ENCODE peak calls at places on chromosomes 2 and 18, in five cellular contexts. One of them, this sample, is unnamed.

GRCh38 chr2:138421971-138422335 is 79.6 kb upstream of the SPOPL start:
- DNase-seq in activated naive CD8-positive, alpha-beta T cell treated with anti-CD3 and anti-CD28 coated beads, Interleukin-2, amount 50 U/mL, for 24 hours: no peak
- DNase-seq in PC-3: peak
- DNase-seq in NCI-H345: no peak
- DNase-seq in GM10248: no peak
- DNase-seq in this sample: no peak

GRCh38 chr18:53457068-53457467 is 767.4 kb downstream of the MBD2 start:
- DNase-seq in activated naive CD8-positive, alpha-beta T cell treated with anti-CD3 and anti-CD28 coated beads, Interleukin-2, amount 50 U/mL, for 24 hours: no peak
- DNase-seq in PC-3: no peak
- DNase-seq in NCI-H345: no peak
- DNase-seq in GM10248: no peak
- DNase-seq in this sample: no peak

GRCh38 chr2:218000137-218000536 is 2.7 kb downstream of the TNS1 start:
- DNase-seq in activated naive CD8-positive, alpha-beta T cell treated with anti-CD3 and anti-CD28 coated beads, Interleukin-2, amount 50 U/mL, for 24 hours: no peak
- DNase-seq in PC-3: no peak
- DNase-seq in NCI-H345: no peak
- DNase-seq in GM10248: no peak
- DNase-seq in this sample: no peak

GRCh38 chr2:3488768-3489448 is 30.4 kb downstream of the ADI1 start:
- DNase-seq in activated naive CD8-positive, alpha-beta T cell treated with anti-CD3 and anti-CD28 coated beads, Interleukin-2, amount 50 U/mL, for 24 hours: no peak
- DNase-seq in PC-3: no peak
- DNase-seq in NCI-H345: no peak
- DNase-seq in GM10248: no peak
- DNase-seq in this sample: no peak

GRCh38 chr18:55838841-55839240 is 250.8 kb upstream of the TCF4 start:
- DNase-seq in activated naive CD8-positive, alpha-beta T cell treated with anti-CD3 and anti-CD28 coated beads, Interleukin-2, amount 50 U/mL, for 24 hours: no peak
- DNase-seq in PC-3: peak
- DNase-seq in NCI-H345: no peak
- DNase-seq in GM10248: no peak
- DNase-seq in this sample: no peak

GRCh38 chr2:48589170-48589767 is 28.4 kb upstream of the GTF2A1L start:
- DNase-seq in activated naive CD8-positive, alpha-beta T cell treated with anti-CD3 and anti-CD28 coated beads, Interleukin-2, amount 50 U/mL, for 24 hours: peak
- DNase-seq in PC-3: peak
- DNase-seq in NCI-H345: peak
- DNase-seq in GM10248: peak
- DNase-seq in this sample: peak

GRCh38 chr2:8543412-8544167 is 138.3 kb upstream of the ID2 start:
- DNase-seq in activated naive CD8-positive, alpha-beta T cell treated with anti-CD3 and anti-CD28 coated beads, Interleukin-2, amount 50 U/mL, for 24 hours: peak
- DNase-seq in PC-3: peak
- DNase-seq in NCI-H345: no peak
- DNase-seq in GM10248: peak
- DNase-seq in this sample: no peak

GRCh38 chr2:236997086-236997485 is 88.6 kb upstream of the COPS8 start:
- DNase-seq in activated naive CD8-positive, alpha-beta T cell treated with anti-CD3 and anti-CD28 coated beads, Interleukin-2, amount 50 U/mL, for 24 hours: no peak
- DNase-seq in PC-3: no peak
- DNase-seq in NCI-H345: peak
- DNase-seq in GM10248: no peak
- DNase-seq in this sample: no peak

GRCh38 chr2:58906151-58906645 is 665.1 kb upstream of the FANCL start:
- DNase-seq in activated naive CD8-positive, alpha-beta T cell treated with anti-CD3 and anti-CD28 coated beads, Interleukin-2, amount 50 U/mL, for 24 hours: no peak
- DNase-seq in PC-3: peak
- DNase-seq in NCI-H345: no peak
- DNase-seq in GM10248: no peak
- DNase-seq in this sample: no peak

GRCh38 chr2:215621389-215621788 is 185.5 kb upstream of the FN1 start:
- DNase-seq in activated naive CD8-positive, alpha-beta T cell treated with anti-CD3 and anti-CD28 coated beads, Interleukin-2, amount 50 U/mL, for 24 hours: no peak
- DNase-seq in PC-3: no peak
- DNase-seq in NCI-H345: no peak
- DNase-seq in GM10248: no peak
- DNase-seq in this sample: no peak

GRCh38 chr2:234134496-234134895 is 84.0 kb downstream of the SPP2 start:
- DNase-seq in activated naive CD8-positive, alpha-beta T cell treated with anti-CD3 and anti-CD28 coated beads, Interleukin-2, amount 50 U/mL, for 24 hours: no peak
- DNase-seq in PC-3: no peak
- DNase-seq in NCI-H345: no peak
- DNase-seq in GM10248: no peak
- DNase-seq in this sample: no peak

GRCh38 chr2:201779996-201780673 is 598 bp downstream of the ALS2 start:
- DNase-seq in activated naive CD8-positive, alpha-beta T cell treated with anti-CD3 and anti-CD28 coated beads, Interleukin-2, amount 50 U/mL, for 24 hours: peak
- DNase-seq in PC-3: peak
- DNase-seq in NCI-H345: no peak
- DNase-seq in GM10248: peak
- DNase-seq in this sample: peak

GRCh38 chr2:15069149-15069548 is 436.6 kb downstream of the LRATD1 start:
- DNase-seq in activated naive CD8-positive, alpha-beta T cell treated with anti-CD3 and anti-CD28 coated beads, Interleukin-2, amount 50 U/mL, for 24 hours: no peak
- DNase-seq in PC-3: no peak
- DNase-seq in NCI-H345: no peak
- DNase-seq in GM10248: no peak
- DNase-seq in this sample: no peak

GRCh38 chr2:137910641-137911040 is 53.6 kb upstream of the HNMT start:
- DNase-seq in activated naive CD8-positive, alpha-beta T cell treated with anti-CD3 and anti-CD28 coated beads, Interleukin-2, amount 50 U/mL, for 24 hours: no peak
- DNase-seq in PC-3: peak
- DNase-seq in NCI-H345: no peak
- DNase-seq in GM10248: no peak
- DNase-seq in this sample: peak

GRCh38 chr2:38107738-38108410 is 31.9 kb upstream of the CYP1B1 start:
- DNase-seq in activated naive CD8-positive, alpha-beta T cell treated with anti-CD3 and anti-CD28 coated beads, Interleukin-2, amount 50 U/mL, for 24 hours: no peak
- DNase-seq in PC-3: no peak
- DNase-seq in NCI-H345: no peak
- DNase-seq in GM10248: no peak
- DNase-seq in this sample: no peak

GRCh38 chr2:162297925-162298552 is 20.4 kb downstream of the IFIH1 start:
- DNase-seq in activated naive CD8-positive, alpha-beta T cell treated with anti-CD3 and anti-CD28 coated beads, Interleukin-2, amount 50 U/mL, for 24 hours: peak
- DNase-seq in PC-3: peak
- DNase-seq in NCI-H345: peak
- DNase-seq in GM10248: peak
- DNase-seq in this sample: peak

GRCh38 chr2:223972656-223973102 is 15.4 kb downstream of the MRPL44 start:
- DNase-seq in activated naive CD8-positive, alpha-beta T cell treated with anti-CD3 and anti-CD28 coated beads, Interleukin-2, amount 50 U/mL, for 24 hours: no peak
- DNase-seq in PC-3: no peak
- DNase-seq in NCI-H345: no peak
- DNase-seq in GM10248: no peak
- DNase-seq in this sample: no peak

GRCh38 chr2:74261204-74261864 is 62.9 kb downstream of the MTHFD2 start:
- DNase-seq in activated naive CD8-positive, alpha-beta T cell treated with anti-CD3 and anti-CD28 coated beads, Interleukin-2, amount 50 U/mL, for 24 hours: no peak
- DNase-seq in PC-3: peak
- DNase-seq in NCI-H345: no peak
- DNase-seq in GM10248: no peak
- DNase-seq in this sample: no peak

GRCh38 chr2:105749583-105750399 is 5.1 kb downstream of the NCK2 start:
- DNase-seq in activated naive CD8-positive, alpha-beta T cell treated with anti-CD3 and anti-CD28 coated beads, Interleukin-2, amount 50 U/mL, for 24 hours: peak
- DNase-seq in PC-3: no peak
- DNase-seq in NCI-H345: no peak
- DNase-seq in GM10248: no peak
- DNase-seq in this sample: no peak

GRCh38 chr18:32770651-32771168 is 2.1 kb downstream of the KLHL14 start:
- DNase-seq in activated naive CD8-positive, alpha-beta T cell treated with anti-CD3 and anti-CD28 coated beads, Interleukin-2, amount 50 U/mL, for 24 hours: no peak
- DNase-seq in PC-3: no peak
- DNase-seq in NCI-H345: peak
- DNase-seq in GM10248: no peak
- DNase-seq in this sample: no peak

GRCh38 chr2:205613970-205614559 is 68.2 kb upstream of the NRP2 start:
- DNase-seq in activated naive CD8-positive, alpha-beta T cell treated with anti-CD3 and anti-CD28 coated beads, Interleukin-2, amount 50 U/mL, for 24 hours: no peak
- DNase-seq in PC-3: no peak
- DNase-seq in NCI-H345: no peak
- DNase-seq in GM10248: no peak
- DNase-seq in this sample: no peak

GRCh38 chr18:78327643-78328042 is 652.0 kb upstream of the SALL3 start:
- DNase-seq in activated naive CD8-positive, alpha-beta T cell treated with anti-CD3 and anti-CD28 coated beads, Interleukin-2, amount 50 U/mL, for 24 hours: no peak
- DNase-seq in PC-3: no peak
- DNase-seq in NCI-H345: no peak
- DNase-seq in GM10248: no peak
- DNase-seq in this sample: no peak

GRCh38 chr2:224973112-224974016 is 68.9 kb downstream of the DOCK10 start:
- DNase-seq in activated naive CD8-positive, alpha-beta T cell treated with anti-CD3 and anti-CD28 coated beads, Interleukin-2, amount 50 U/mL, for 24 hours: peak
- DNase-seq in PC-3: peak
- DNase-seq in NCI-H345: no peak
- DNase-seq in GM10248: no peak
- DNase-seq in this sample: no peak

GRCh38 chr2:183063083-183063482 is 15.5 kb upstream of the DUSP19 start:
- DNase-seq in activated naive CD8-positive, alpha-beta T cell treated with anti-CD3 and anti-CD28 coated beads, Interleukin-2, amount 50 U/mL, for 24 hours: no peak
- DNase-seq in PC-3: peak
- DNase-seq in NCI-H345: no peak
- DNase-seq in GM10248: peak
- DNase-seq in this sample: no peak

GRCh38 chr2:25981596-25982272 is 563 bp downstream of the KIF3C start:
- DNase-seq in activated naive CD8-positive, alpha-beta T cell treated with anti-CD3 and anti-CD28 coated beads, Interleukin-2, amount 50 U/mL, for 24 hours: peak
- DNase-seq in PC-3: no peak
- DNase-seq in NCI-H345: peak
- DNase-seq in GM10248: peak
- DNase-seq in this sample: no peak

GRCh38 chr18:22166070-22166972 is 3.1 kb upstream of the GATA6 start:
- DNase-seq in activated naive CD8-positive, alpha-beta T cell treated with anti-CD3 and anti-CD28 coated beads, Interleukin-2, amount 50 U/mL, for 24 hours: no peak
- DNase-seq in PC-3: no peak
- DNase-seq in NCI-H345: no peak
- DNase-seq in GM10248: no peak
- DNase-seq in this sample: no peak

GRCh38 chr2:70651014-70651413 is 97.4 kb upstream of the TGFA start:
- DNase-seq in activated naive CD8-positive, alpha-beta T cell treated with anti-CD3 and anti-CD28 coated beads, Interleukin-2, amount 50 U/mL, for 24 hours: no peak
- DNase-seq in PC-3: no peak
- DNase-seq in NCI-H345: no peak
- DNase-seq in GM10248: no peak
- DNase-seq in this sample: no peak

GRCh38 chr18:28108254-28108653 is 68.7 kb downstream of the CDH2 start:
- DNase-seq in activated naive CD8-positive, alpha-beta T cell treated with anti-CD3 and anti-CD28 coated beads, Interleukin-2, amount 50 U/mL, for 24 hours: no peak
- DNase-seq in PC-3: no peak
- DNase-seq in NCI-H345: no peak
- DNase-seq in GM10248: no peak
- DNase-seq in this sample: no peak

GRCh38 chr18:56575819-56576663 is 62.4 kb downstream of the TXNL1 start:
- DNase-seq in activated naive CD8-positive, alpha-beta T cell treated with anti-CD3 and anti-CD28 coated beads, Interleukin-2, amount 50 U/mL, for 24 hours: no peak
- DNase-seq in PC-3: peak
- DNase-seq in NCI-H345: peak
- DNase-seq in GM10248: peak
- DNase-seq in this sample: peak

GRCh38 chr2:101842471-101842870 is 145.0 kb downstream of the MAP4K4 start:
- DNase-seq in activated naive CD8-positive, alpha-beta T cell treated with anti-CD3 and anti-CD28 coated beads, Interleukin-2, amount 50 U/mL, for 24 hours: no peak
- DNase-seq in PC-3: no peak
- DNase-seq in NCI-H345: no peak
- DNase-seq in GM10248: no peak
- DNase-seq in this sample: no peak

GRCh38 chr18:52376104-52376503 is 36.1 kb downstream of the DCC start:
- DNase-seq in activated naive CD8-positive, alpha-beta T cell treated with anti-CD3 and anti-CD28 coated beads, Interleukin-2, amount 50 U/mL, for 24 hours: no peak
- DNase-seq in PC-3: no peak
- DNase-seq in NCI-H345: no peak
- DNase-seq in GM10248: no peak
- DNase-seq in this sample: no peak

GRCh38 chr2:42202299-42203008 is 33.3 kb downstream of the EML4 start:
- DNase-seq in activated naive CD8-positive, alpha-beta T cell treated with anti-CD3 and anti-CD28 coated beads, Interleukin-2, amount 50 U/mL, for 24 hours: no peak
- DNase-seq in PC-3: no peak
- DNase-seq in NCI-H345: no peak
- DNase-seq in GM10248: no peak
- DNase-seq in this sample: no peak

This sample was measured in K562.